ENCODE peak calls at places on chromosomes 12 and 14, in four cellular contexts. Z is bronchial epithelial cell, A is endothelial cell of umbilical vein, F is sigmoid colon. H is an unnamed sample.

GRCh38 chr12:42525444-42525843 is 64.1 kb downstream of the PRICKLE1 start:
- DNase-seq in Z (no peak), A (no peak), F (no peak), H (no peak)

GRCh38 chr12:80268924-80269749 is 169.8 kb downstream of the OTOGL start:
- DNase-seq in Z (peak), A (peak), F (no peak), H (peak)

GRCh38 chr14:65770681-65771080 is 358.2 kb downstream of the FUT8 start:
- DNase-seq in Z (no peak), A (no peak), F (no peak), H (no peak)

GRCh38 chr14:103828315-103828967 is 18.9 kb downstream of the PPP1R13B start:
- DNase-seq in Z (no peak), A (peak), F (peak), H (no peak)

GRCh38 chr12:79296871-79297270 is 393.9 kb downstream of the PAWR start:
- DNase-seq in Z (no peak), A (peak), F (no peak), H (no peak)

GRCh38 chr14:83217492-83217891 is 1683.8 kb upstream of the SEL1L start:
- DNase-seq in Z (peak), A (no peak), F (no peak), H (peak)

GRCh38 chr14:68683326-68683725 is 109.5 kb downstream of the ZFP36L1 start:
- DNase-seq in Z (no peak), A (no peak), F (peak), H (no peak)

GRCh38 chr12:109726106-109726497 is 12.5 kb downstream of the FAM222A start:
- DNase-seq in Z (no peak), A (no peak), F (peak), H (no peak)

GRCh38 chr12:50545213-50545612 is 40.4 kb downstream of the DIP2B start:
- DNase-seq in Z (no peak), A (no peak), F (no peak), H (no peak)

GRCh38 chr14:61355892-61356325 is 34.5 kb downstream of the PRKCH start:
- DNase-seq in Z (peak), A (peak), F (peak), H (no peak)

GRCh38 chr14:105497671-105498429 is 6.8 kb downstream of the TEDC1 start:
- DNase-seq in Z (no peak), A (no peak), F (peak), H (no peak)

GRCh38 chr14:77574446-77575125 is 41.9 kb downstream of the SPTLC2 start:
- DNase-seq in Z (no peak), A (no peak), F (no peak), H (no peak)

GRCh38 chr14:56659964-56660551 is 80.5 kb downstream of the TMEM260 start:
- DNase-seq in Z (peak), A (peak), F (no peak), H (no peak)

GRCh38 chr14:104865631-104866441 is 768 bp downstream of the CEP170B start:
- DNase-seq in Z (peak), A (peak), F (peak), H (peak)

GRCh38 chr12:54386781-54387467 is 2.4 kb upstream of the ZNF385A start:
- DNase-seq in Z (no peak), A (no peak), F (no peak), H (no peak)

GRCh38 chr12:101566318-101566717 is 28.5 kb upstream of the MYBPC1 start:
- DNase-seq in Z (no peak), A (no peak), F (no peak), H (no peak)

GRCh38 chr12:27005495-27005894 is 8.7 kb downstream of the TM7SF3 start:
- DNase-seq in Z (no peak), A (no peak), F (no peak), H (no peak)

GRCh38 chr12:71164166-71164876 is 6.5 kb upstream of the TSPAN8 start:
- DNase-seq in Z (no peak), A (no peak), F (no peak), H (no peak)

GRCh38 chr12:31491819-31492598 is 98.9 kb downstream of the DENND5B start:
- DNase-seq in Z (peak), A (peak), F (no peak), H (peak)

GRCh38 chr14:94269156-94269555 is 23.9 kb downstream of the SERPINA10 start:
- DNase-seq in Z (no peak), A (no peak), F (no peak), H (no peak)

GRCh38 chr12:97555547-97556200 is 93.1 kb downstream of the RMST start:
- DNase-seq in Z (no peak), A (no peak), F (no peak), H (no peak)

GRCh38 chr12:131131077-131131807 is 177.5 kb downstream of the ADGRD1 start:
- DNase-seq in Z (no peak), A (no peak), F (peak), H (no peak)

GRCh38 chr14:22471545-22472121 is 117.4 kb downstream of the DAD1 start:
- DNase-seq in Z (peak), A (peak), F (no peak), H (no peak)

GRCh38 chr14:50395448-50395847 is 1.2 kb downstream of the CDKL1 start:
- DNase-seq in Z (no peak), A (no peak), F (peak), H (no peak)

GRCh38 chr12:76201758-76202157 is 117.3 kb upstream of the NAP1L1 start:
- DNase-seq in Z (no peak), A (no peak), F (no peak), H (no peak)

GRCh38 chr14:89233184-89233583 is 183.8 kb downstream of the FOXN3 start:
- DNase-seq in Z (no peak), A (no peak), F (no peak), H (no peak)

GRCh38 chr12:13745100-13745678 is 236.2 kb downstream of the GRIN2B start:
- DNase-seq in Z (no peak), A (no peak), F (no peak), H (no peak)

GRCh38 chr12:13175499-13175898 is 21.0 kb upstream of the EMP1 start:
- DNase-seq in Z (peak), A (no peak), F (no peak), H (no peak)

GRCh38 chr14:101216725-101217463 is 313.4 kb upstream of the RTL1 start:
- DNase-seq in Z (no peak), A (no peak), F (peak), H (no peak)

GRCh38 chr14:87830443-87831096 is 162.4 kb downstream of the GALC start:
- DNase-seq in Z (no peak), A (no peak), F (no peak), H (no peak)

GRCh38 chr12:69816082-69816481 is 8.9 kb upstream of the MYRFL start:
- DNase-seq in Z (no peak), A (no peak), F (no peak), H (no peak)

GRCh38 chr14:49653508-49653907 is 18.5 kb upstream of the DNAAF2 start:
- DNase-seq in Z (no peak), A (no peak), F (no peak), H (no peak)

GRCh38 chr14:24692382-24693352 is 58.7 kb upstream of the GZMB start:
- DNase-seq in Z (no peak), A (no peak), F (no peak), H (no peak)

GRCh38 chr12:56220611-56221232 is 1.0 kb downstream of the RNF41 start:
- DNase-seq in Z (peak), A (peak), F (no peak), H (no peak)

GRCh38 chr12:40963761-40964160 is 224.4 kb upstream of the PDZRN4 start:
- DNase-seq in Z (no peak), A (no peak), F (no peak), H (no peak)

GRCh38 chr12:93802698-93803097 is 125.5 kb downstream of the CRADD start:
- DNase-seq in Z (no peak), A (no peak), F (no peak), H (no peak)

GRCh38 chr14:104421892-104422291 is 157.7 kb upstream of the C14orf180 start:
- DNase-seq in Z (no peak), A (no peak), F (no peak), H (no peak)

GRCh38 chr12:8696402-8697100 is 1.2 kb upstream of the RIMKLB start:
- DNase-seq in Z (no peak), A (no peak), F (no peak), H (no peak)

GRCh38 chr14:99940064-99940463 is 125.2 kb upstream of the EVL start:
- DNase-seq in Z (no peak), A (no peak), F (no peak), H (no peak)

GRCh38 chr14:75995372-75996041 is 9.9 kb downstream of the IFT43 start:
- DNase-seq in Z (no peak), A (no peak), F (peak), H (peak)
- H3K4me3 ChIP-seq in Z (no peak), A (no peak), F (no peak), H (peak)

DNA sequence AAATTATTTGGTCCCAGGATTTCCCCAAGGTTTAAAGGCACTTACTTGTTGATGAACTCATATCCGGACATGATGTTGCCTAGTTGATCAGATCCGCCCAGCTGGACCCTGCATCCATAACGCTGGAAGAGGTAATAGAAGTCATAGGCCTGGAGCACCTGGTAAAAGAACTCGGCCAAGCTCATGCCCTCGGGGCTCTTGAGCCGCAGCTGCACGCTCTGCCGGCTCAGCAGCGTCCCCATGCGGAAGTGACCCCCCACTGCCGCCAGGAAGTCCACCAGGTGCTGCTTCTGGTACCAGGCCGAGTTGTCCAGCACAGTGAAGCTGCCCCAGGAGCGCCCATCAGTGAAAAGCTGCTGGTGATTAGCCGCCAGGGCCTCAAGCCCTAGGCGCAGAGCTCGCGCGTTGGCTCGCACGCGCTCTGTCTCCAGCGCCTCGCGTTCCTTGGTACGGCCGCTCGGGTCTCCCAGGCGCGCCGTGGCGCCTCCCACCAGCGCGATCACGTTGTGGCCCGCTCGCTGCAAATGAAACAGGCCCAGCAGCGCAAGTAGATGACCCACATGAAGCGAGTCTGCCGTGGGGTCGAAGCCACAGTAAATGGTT is 545 bp downstream of the YARS2 start:
- DNase-seq in Z (peak), A (peak), F (peak), H (peak)
- TF ChIP-seq CTCF in Z (peak), A (peak), F (peak), H (peak)

GRCh38 chr12:43550831-43551270 is 1.2 kb downstream of the ADAMTS20 start:
- DNase-seq in Z (no peak), A (no peak), F (no peak), H (no peak)

GRCh38 chr12:43551271-43551970 is 582 bp downstream of the ADAMTS20 start:
- DNase-seq in Z (no peak), A (no peak), F (no peak), H (no peak)

GRCh38 chr12:43556057-43556456 is 4.1 kb upstream of the ADAMTS20 start:
- DNase-seq in Z (no peak), A (no peak), F (no peak), H (no peak)

DNA sequence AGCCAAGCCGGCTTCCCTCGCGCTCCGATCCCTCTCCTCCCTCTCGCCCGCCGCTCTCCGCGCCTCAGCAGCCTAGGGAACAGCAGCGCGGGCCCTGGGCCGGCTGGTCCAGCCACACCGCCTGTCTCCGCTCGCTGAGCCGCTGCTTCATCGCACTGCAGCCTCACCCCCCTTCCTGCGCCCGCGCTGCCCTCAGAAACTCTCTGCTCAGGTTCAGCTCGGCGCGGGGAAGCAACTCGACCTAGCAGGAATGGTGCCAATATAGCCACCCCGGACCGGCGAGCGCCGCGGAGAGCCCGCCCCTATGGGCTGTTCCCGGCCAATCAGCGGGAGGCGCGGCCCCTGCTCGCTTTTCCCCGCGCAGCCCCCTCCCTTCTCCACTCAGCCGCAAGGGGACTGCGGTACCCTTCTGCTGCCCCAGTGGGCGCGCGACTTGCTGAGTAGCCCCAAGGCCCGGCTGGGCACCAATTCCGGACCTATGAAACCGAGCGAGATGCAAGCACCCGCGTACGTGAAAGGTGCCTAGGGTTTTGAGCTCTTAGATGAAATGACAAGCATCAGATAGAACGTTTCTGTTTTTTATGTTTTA is at the start of gene ADAMTS20:
- DNase-seq in Z (no peak), A (no peak), F (no peak), H (no peak)
- H3K4me3 ChIP-seq in Z (no peak), A (no peak), F (no peak), H (peak)

GRCh38 chr14:96051642-96052540 is 12.7 kb downstream of the C14orf132 start:
- DNase-seq in Z (peak), A (no peak), F (no peak), H (no peak)
- TF ChIP-seq CTCF in Z (peak), A (no peak), F (no peak), H (no peak)

DNA sequence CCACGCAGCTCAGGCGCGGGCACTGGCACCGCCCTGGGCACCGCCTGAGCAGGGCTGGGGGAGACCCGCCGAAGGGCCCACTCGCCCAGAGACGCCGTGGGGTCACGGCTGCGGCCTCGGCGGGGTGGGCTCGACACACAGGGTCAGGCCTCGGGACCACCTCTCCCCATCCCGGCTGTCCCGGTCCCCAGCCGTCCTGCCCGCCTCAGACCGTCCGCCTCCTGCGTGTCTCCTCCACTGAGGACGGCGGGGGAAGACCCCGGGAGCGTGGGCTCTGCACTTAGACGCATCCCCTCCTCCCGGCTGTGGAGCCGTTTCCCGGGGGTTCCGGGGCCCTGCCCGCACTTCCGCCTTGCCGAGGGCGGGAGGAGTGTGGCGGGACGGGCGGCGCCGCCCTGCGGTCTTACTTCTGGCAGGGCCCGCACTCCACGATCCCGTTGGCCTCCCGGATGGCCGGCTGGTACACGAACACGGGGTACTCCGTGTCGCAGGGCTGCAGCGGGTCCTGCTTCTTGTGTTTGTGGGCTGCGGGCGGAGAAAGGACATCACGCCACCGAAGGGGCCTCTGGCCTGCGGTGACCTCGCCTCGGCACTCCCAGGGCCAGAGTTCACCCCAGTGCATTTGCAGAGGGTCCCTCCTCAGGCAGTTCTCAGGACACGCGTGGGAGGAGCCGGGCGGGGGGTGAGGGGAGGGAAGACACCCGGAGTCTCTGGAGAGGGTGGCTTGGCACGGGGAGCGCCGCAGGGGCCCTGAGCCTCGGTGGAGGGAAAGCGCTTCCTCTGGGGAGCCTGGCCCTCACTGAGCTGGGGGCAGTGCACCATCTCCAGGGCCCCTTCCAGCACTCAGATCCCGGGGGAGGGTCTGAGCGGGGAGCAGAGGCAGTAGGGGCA is 23.1 kb upstream of the LRTM2 start:
- DNase-seq in Z (no peak), A (no peak), F (peak), H (no peak)
- H3K4me3 ChIP-seq in Z (peak), A (no peak), F (peak), H (peak)

H was measured in BJ.